ENCODE peak calls at places on chromosomes 11 and 22, in six cellular contexts. U is A549; J is CD4-positive, alpha-beta T cell; T is substantia nigra; C is fibroblast of lung; Q is psoas muscle. O is an unnamed sample.
A peak's percentile ranks its signal among the peaks of the same experiment; 100 is the strongest.

GRCh38 chr22:37588540-37589215 is 8.8 kb upstream of the LGALS2 start:
- DNase-seq in C (no peak), Q (no peak), T (no peak), U (no peak), J (no peak), O (no peak)

GRCh38 chr11:65498042-65498726 is 661 bp upstream of the MALAT1 start:
- DNase-seq in C (peak; percentile 61), T (peak; percentile 71), U (peak; percentile 82), J (peak; percentile 63), Q (peak; percentile 44), O (no peak)

GRCh38 chr11:31655483-31655882 is 145.9 kb downstream of the ELP4 start:
- DNase-seq in U (peak; percentile 60), J (no peak), C (peak; percentile 96), T (no peak), Q (no peak), O (no peak)

GRCh38 chr11:73716153-73717056 is 44.5 kb downstream of the RAB6A start:
- DNase-seq in U (peak; percentile 18), C (no peak), Q (no peak), T (no peak), J (no peak), O (no peak)

GRCh38 chr22:31329029-31329428 is 17.1 kb downstream of the PATZ1 start:
- DNase-seq in J (no peak), C (peak; percentile 50), U (no peak), Q (no peak), T (no peak), O (no peak)

GRCh38 chr11:133285359-133285758 is 246.9 kb downstream of the OPCML start:
- DNase-seq in Q (no peak), C (no peak), J (no peak), T (no peak), U (no peak), O (no peak)

GRCh38 chr11:62217191-62217748 is 8.8 kb downstream of the SCGB2A1 start:
- DNase-seq in C (no peak), Q (no peak), T (no peak), U (peak; percentile 46), J (no peak), O (no peak)

GRCh38 chr22:40128989-40129388 is 48.7 kb upstream of the TNRC6B start:
- DNase-seq in J (no peak), U (no peak), C (no peak), T (no peak), Q (no peak), O (no peak)

GRCh38 chr11:13388741-13389140 is 74.3 kb downstream of the BTBD10 start:
- DNase-seq in T (no peak), U (no peak), J (no peak), C (no peak), Q (no peak), O (no peak)

GRCh38 chr11:2272241-2272945 is 2.0 kb upstream of the ASCL2 start:
- DNase-seq in J (no peak), C (no peak), T (no peak), U (no peak), Q (no peak), O (no peak)

GRCh38 chr11:62555464-62556092 is 9.0 kb upstream of the AHNAK start:
- DNase-seq in U (no peak), J (peak; percentile 49), T (no peak), Q (no peak), C (peak; percentile 48), O (no peak)

GRCh38 chr11:1756791-1757771 is 6.6 kb downstream of the CTSD start:
- DNase-seq in C (no peak), T (no peak), J (no peak), U (no peak), Q (peak; percentile 28), O (no peak)

GRCh38 chr11:114348200-114349191 is 51.8 kb downstream of the C11orf71 start:
- DNase-seq in J (no peak), Q (no peak), U (peak; percentile 59), C (peak; percentile 61), T (no peak), O (peak; percentile 2)

GRCh38 chr11:6315811-6316425 is 4.4 kb downstream of the CAVIN3 start:
- DNase-seq in J (no peak), Q (peak; percentile 47), T (peak; percentile 16), U (peak; percentile 58), C (peak; percentile 55), O (no peak)

GRCh38 chr22:38264322-38264843 is 8.4 kb downstream of the TMEM184B start:
- DNase-seq in C (no peak), Q (no peak), T (no peak), U (no peak), J (no peak), O (no peak)

GRCh38 chr11:35082322-35083180 is 56.4 kb upstream of the CD44 start:
- DNase-seq in J (peak; percentile 76), Q (peak; percentile 59), U (peak; percentile 81), C (peak; percentile 92), T (no peak), O (peak; percentile 23)

GRCh38 chr11:121929581-121929980 is 186.4 kb downstream of the BLID start:
- DNase-seq in T (peak; percentile 35), C (peak; percentile 82), J (no peak), U (no peak), Q (peak; percentile 19), O (peak; percentile 59)
- H3K27ac ChIP-seq in T (peak overlapping the region; percentile 71), C (no peak overlapping the region), J (no peak overlapping the region), U (no peak overlapping the region), Q (no peak overlapping the region), O (peak overlapping the region; percentile 91)

GRCh38 chr22:36336246-36337182 is 51.3 kb downstream of the MYH9 start:
- DNase-seq in Q (no peak), J (no peak), C (no peak), U (no peak), T (peak; percentile 10), O (no peak)
- H3K27ac ChIP-seq in Q (peak overlapping the region; percentile 86), J (peak overlapping the region; percentile 92), C (peak overlapping the region; percentile 88), U (peak overlapping the region; percentile 47), T (peak overlapping the region; percentile 95), O (peak overlapping the region; percentile 92)

DNA sequence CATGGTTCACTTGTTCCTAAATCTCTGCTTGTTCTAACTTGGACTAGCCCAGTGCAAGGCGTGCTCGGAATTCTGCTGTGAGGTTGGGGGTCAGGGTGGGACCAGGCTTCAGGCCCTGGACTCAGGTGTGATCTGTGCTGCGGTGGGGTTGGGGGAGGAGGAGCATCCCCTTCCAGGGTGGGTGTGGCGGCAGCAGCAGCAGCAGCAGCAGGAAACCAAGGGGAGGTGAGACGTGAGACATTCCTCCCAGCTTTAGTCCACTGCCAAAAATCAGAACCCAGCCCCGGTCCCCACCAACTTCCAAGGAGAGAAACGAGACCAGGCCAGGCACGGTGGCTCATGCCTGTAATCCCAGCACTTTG is 31.8 kb downstream of the A4GALT start:
- DNase-seq in C (no peak), T (no peak), U (no peak), J (no peak), Q (no peak), O (no peak)
- H3K27ac ChIP-seq in C (peak overlapping the region; percentile 79), T (peak overlapping the region; percentile 35), U (peak overlapping the region; percentile 71), J (no peak overlapping the region), Q (peak overlapping the region; percentile 90), O (peak overlapping the region; percentile 62)

DNA sequence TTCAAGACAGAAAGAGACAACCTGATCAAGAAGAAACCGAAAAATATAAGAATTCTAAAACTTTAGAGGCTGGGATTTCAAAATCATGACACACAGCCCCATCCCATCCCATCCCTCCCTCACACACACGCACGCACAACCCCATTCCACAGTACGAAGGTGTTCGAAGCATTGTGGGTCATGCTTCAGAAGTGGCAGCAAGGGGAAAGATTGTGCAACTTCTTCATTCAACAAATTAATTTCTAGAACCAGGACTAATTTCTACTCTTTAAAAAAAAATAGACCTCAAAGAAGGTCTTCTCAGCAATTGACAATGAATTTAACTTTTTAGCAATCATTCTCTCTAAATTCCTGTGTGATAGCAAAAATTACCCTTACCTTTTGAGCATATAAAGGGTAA is 867 bp downstream of the SPA17 start:
- DNase-seq in T (no peak), Q (no peak), J (no peak), C (no peak), U (no peak), O (no peak)
- H3K27ac ChIP-seq in T (no peak overlapping the region), Q (no peak overlapping the region), J (peak overlapping the region; percentile 71), C (peak overlapping the region; percentile 86), U (peak overlapping the region; percentile 73), O (peak overlapping the region; percentile 61)

GRCh38 chr22:50624347-50625130 is 3.4 kb downstream of the ARSA start:
- DNase-seq in J (no peak), U (no peak), Q (no peak), C (no peak), T (no peak), O (no peak)

GRCh38 chr22:50620861-50621490 is 7.0 kb downstream of the ARSA start:
- DNase-seq in T (no peak), J (peak; percentile 64), Q (no peak), C (no peak), U (no peak), O (no peak)

GRCh38 chr22:50622723-50623327 is 5.1 kb downstream of the ARSA start:
- DNase-seq in Q (no peak), T (no peak), J (no peak), U (no peak), C (no peak), O (no peak)

GRCh38 chr22:50621948-50622722 is 5.8 kb downstream of the ARSA start:
- DNase-seq in J (no peak), Q (no peak), U (no peak), C (no peak), T (no peak), O (no peak)

GRCh38 chr22:50621491-50621880 is 6.5 kb downstream of the ARSA start:
- DNase-seq in J (peak; percentile 54), U (no peak), Q (no peak), T (no peak), C (no peak), O (no peak)
- H3K27ac ChIP-seq in J (peak overlapping the region; percentile 85), U (no peak overlapping the region), Q (peak overlapping the region; percentile 48), T (no peak overlapping the region), C (no peak overlapping the region), O (peak overlapping the region; percentile 61)

O was measured in caudate nucleus.